ENCODE peak calls at places on chromosomes 5 and 9, in six cellular contexts. L, M, K, T, B and W are unnamed samples.

GRCh38 chr5:96408276-96408777 is 24.7 kb downstream of the PCSK1 start:
- DNase-seq in B (no peak), M (no peak), L (no peak), K (peak; percentile 80), T (no peak), W (peak; percentile 86)

GRCh38 chr5:151060742-151061141 is 20.1 kb downstream of the TNIP1 start:
- DNase-seq in L (no peak), K (no peak), M (no peak), B (no peak), T (no peak), W (no peak)

GRCh38 chr9:134240371-134240770 is 76.0 kb upstream of the RNU6ATAC start:
- DNase-seq in M (no peak), B (no peak), T (no peak), K (no peak), L (no peak), W (no peak)

GRCh38 chr5:8123559-8123958 is 254.6 kb downstream of the MTRR start:
- DNase-seq in L (no peak), B (no peak), T (no peak), K (no peak), M (no peak), W (no peak)

GRCh38 chr9:125984461-125984860 is 237.3 kb downstream of the PBX3 start:
- DNase-seq in T (no peak), K (no peak), B (no peak), L (no peak), M (no peak), W (no peak)

GRCh38 chr9:133406480-133407307 is 11.1 kb downstream of the REXO4 start:
- DNase-seq in M (peak; percentile 40), L (peak; percentile 87), T (peak; percentile 52), B (peak; percentile 49), K (peak; percentile 58), W (no peak)

GRCh38 chr9:116414374-116414773 is 260.8 kb downstream of the PAPPA start:
- DNase-seq in L (no peak), T (no peak), M (no peak), K (no peak), B (no peak), W (no peak)

GRCh38 chr5:178284095-178284675 is 51.6 kb upstream of the PHYKPL start:
- DNase-seq in B (no peak), K (peak; percentile 5), L (peak; percentile 62), M (no peak), T (peak; percentile 5), W (no peak)

GRCh38 chr5:103119067-103119764 is 722 bp downstream of the GIN1 start:
- DNase-seq in T (no peak), L (peak; percentile 47), K (no peak), M (no peak), B (no peak), W (no peak)

GRCh38 chr9:103242025-103242424 is 246.9 kb downstream of the CYLC2 start:
- DNase-seq in L (no peak), B (peak; percentile 53), K (peak; percentile 14), T (no peak), M (no peak), W (no peak)

GRCh38 chr9:129972816-129973215 is 70.2 kb downstream of the FNBP1 start:
- DNase-seq in L (no peak), M (no peak), T (no peak), K (no peak), B (no peak), W (no peak)

GRCh38 chr9:123812984-123813383 is 116.9 kb downstream of the DENND1A start:
- DNase-seq in B (no peak), M (no peak), K (no peak), T (no peak), L (no peak), W (no peak)

GRCh38 chr9:4805519-4805918 is 12.8 kb downstream of the RCL1 start:
- DNase-seq in B (no peak), T (no peak), K (no peak), M (no peak), L (no peak), W (no peak)

GRCh38 chr9:116629700-116630099 is 57.4 kb upstream of the TRIM32 start:
- DNase-seq in K (no peak), M (no peak), B (no peak), T (no peak), L (no peak), W (no peak)

GRCh38 chr5:125775896-125776295 is 647.3 kb upstream of the GRAMD2B start:
- DNase-seq in K (no peak), L (no peak), B (no peak), M (no peak), T (no peak), W (no peak)

GRCh38 chr5:75049581-75050274 is 2.6 kb downstream of the GCNT4 start:
- DNase-seq in M (peak; percentile 46), B (no peak), K (peak; percentile 60), T (no peak), L (peak; percentile 68), W (no peak)

GRCh38 chr9:69122086-69122390 is 52.0 kb upstream of the TJP2 start:
- DNase-seq in T (no peak), L (peak; percentile 44), K (peak; percentile 67), B (peak; percentile 12), M (peak; percentile 35), W (no peak)

GRCh38 chr9:69121155-69122085 is 52.7 kb upstream of the TJP2 start:
- DNase-seq in K (peak; percentile 44), B (no peak), T (no peak), M (peak; percentile 28), L (peak; percentile 32), W (no peak)

GRCh38 chr9:69120380-69121154 is 53.5 kb upstream of the TJP2 start:
- DNase-seq in T (no peak), K (peak; percentile 87), B (no peak), L (peak; percentile 21), M (peak; percentile 63), W (no peak)

GRCh38 chr9:69118656-69119055 is 55.4 kb upstream of the TJP2 start:
- DNase-seq in M (peak; percentile 9), K (no peak), L (no peak), T (no peak), B (no peak), W (no peak)

GRCh38 chr9:69122391-69123141 is 51.5 kb upstream of the TJP2 start:
- DNase-seq in T (no peak), L (no peak), M (peak; percentile 36), B (peak; percentile 71), K (peak; percentile 44), W (no peak)
- H3K4me3 ChIP-seq in T (peak overlapping the region; percentile 52), L (peak overlapping the region; percentile 69), M (peak overlapping the region; percentile 74), B (peak overlapping the region; percentile 63), K (peak overlapping the region; percentile 81), W (peak overlapping the region; percentile 62)

DNA sequence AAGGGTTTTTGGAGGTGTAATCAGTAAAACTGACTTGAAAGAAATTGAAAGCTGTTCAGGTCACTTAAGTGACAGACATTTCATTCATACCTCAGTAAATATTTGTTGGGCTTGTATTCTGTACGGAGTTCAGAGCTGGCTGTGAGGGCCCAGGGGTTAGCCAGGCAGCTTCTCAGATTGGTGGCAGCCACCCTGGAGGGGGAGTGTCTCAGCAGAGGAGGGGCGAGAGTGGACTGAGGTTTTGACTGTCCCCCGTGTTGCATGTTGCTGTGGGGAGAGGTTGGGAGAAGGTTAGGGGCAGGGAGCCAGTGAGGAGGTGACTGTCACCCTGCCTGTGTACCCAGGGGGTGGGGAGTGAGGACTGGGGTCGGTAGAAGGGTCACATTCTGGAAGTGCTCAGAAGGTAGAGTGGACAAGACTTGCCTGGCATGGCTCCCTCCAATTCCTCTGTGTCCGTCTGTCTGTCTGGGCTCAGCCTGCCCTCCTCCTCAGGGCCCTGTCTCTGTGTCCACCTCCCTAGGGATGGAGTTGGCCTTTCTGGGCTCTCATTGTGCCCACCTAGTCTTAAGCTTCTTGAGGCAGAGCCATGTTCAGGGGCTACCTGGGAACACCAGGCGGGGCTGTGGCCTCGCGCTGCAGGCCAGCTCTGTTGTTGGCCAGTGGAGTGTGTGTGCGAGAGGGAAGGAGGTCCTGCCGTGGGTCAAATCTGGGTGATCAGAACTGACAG is 4.4 kb downstream of the PHF2 start:
- DNase-seq in T (no peak), M (no peak), L (no peak), K (no peak), B (no peak), W (no peak)
- TF ChIP-seq CTCF in T (no peak), M (no peak), L (no peak), K (no peak), B (no peak), W (no peak)

GRCh38 chr5:43312076-43312620 is 1.1 kb downstream of the HMGCS1 start:
- DNase-seq in K (no peak), M (no peak), T (no peak), L (no peak), B (no peak), W (no peak)

GRCh38 chr5:43312699-43313034 is 545 bp downstream of the HMGCS1 start:
- DNase-seq in K (no peak), B (no peak), T (no peak), M (no peak), L (no peak), W (no peak)

GRCh38 chr5:43309122-43309521 is 4.1 kb downstream of the HMGCS1 start:
- DNase-seq in K (no peak), M (no peak), T (no peak), B (no peak), L (no peak), W (no peak)

GRCh38 chr5:43313035-43313853 is at the start of gene HMGCS1:
- DNase-seq in M (peak; percentile 99), L (peak; percentile 100), K (peak; percentile 100), T (peak; percentile 100), B (peak; percentile 99), W (peak; percentile 97)

DNA sequence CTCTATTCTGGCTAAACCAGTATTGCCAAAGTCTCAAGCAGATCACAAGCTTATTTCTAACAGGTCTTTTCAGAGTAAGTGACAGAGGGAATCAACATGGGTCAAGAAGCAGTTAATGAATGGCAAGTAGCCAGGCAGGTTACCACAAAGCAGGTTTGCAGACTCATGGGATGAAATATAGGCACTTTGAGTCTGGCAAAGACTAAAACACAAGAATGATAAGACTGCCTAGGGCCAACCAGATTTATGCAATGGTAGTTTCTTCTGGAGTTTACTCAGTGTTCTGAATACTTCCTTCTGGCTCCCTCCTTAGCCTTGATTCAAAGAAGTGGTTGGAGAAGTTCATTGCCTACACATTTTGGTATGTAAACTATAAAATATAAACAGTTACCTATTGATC is 3.6 kb downstream of the HMGCS1 start:
- DNase-seq in L (no peak), B (no peak), M (no peak), T (no peak), K (peak; percentile 52), W (no peak)
- H3K4me3 ChIP-seq in L (peak overlapping the region; percentile 80), B (no peak overlapping the region), M (no peak overlapping the region), T (peak overlapping the region; percentile 4), K (peak overlapping the region; percentile 97), W (no peak overlapping the region)

GRCh38 chr9:113508111-113508749 is 44.7 kb downstream of the RGS3 start:
- DNase-seq in M (no peak), B (no peak), T (peak; percentile 49), L (no peak), K (no peak), W (no peak)
- TF ChIP-seq CTCF in M (no peak), B (no peak), T (peak; percentile 31), L (no peak), K (no peak), W (peak; percentile 7)

DNA sequence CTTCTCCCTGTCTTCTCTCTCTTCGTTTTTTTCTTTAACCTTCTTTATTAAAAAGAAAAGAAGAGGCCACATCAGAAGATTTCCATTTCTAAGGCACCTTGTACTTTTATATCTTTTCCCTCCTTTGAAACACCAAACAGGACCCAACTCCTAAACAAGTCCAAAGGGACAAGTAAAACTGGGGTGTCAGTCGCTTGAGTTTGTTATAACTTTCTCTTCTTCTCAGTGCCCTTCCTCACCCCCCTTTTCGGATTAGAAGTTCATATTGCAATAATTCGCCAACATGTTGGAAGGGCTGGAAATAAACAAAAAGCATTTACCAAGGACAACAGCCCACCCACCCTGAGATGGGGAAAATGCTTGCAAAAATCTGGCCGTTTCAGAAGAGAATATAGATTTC is 148.9 kb upstream of the KLF4 start:
- DNase-seq in K (no peak), T (no peak), B (no peak), M (no peak), L (no peak), W (no peak)
- H3K4me3 ChIP-seq in K (no peak overlapping the region), T (peak overlapping the region; percentile 42), B (peak overlapping the region; percentile 46), M (no peak overlapping the region), L (peak overlapping the region; percentile 45), W (peak overlapping the region; percentile 54)